ENCODE peak calls at places on chromosomes 12 and 14, in seven cellular contexts. L is upper lobe of right lung, S is bronchial epithelial cell, E is brain microvascular endothelial cell, W is fibroblast of villous mesenchyme, F is breast epithelium, O is heart left ventricle. U is an unnamed sample.

GRCh38 chr12:98733667-98734350 is 88.7 kb downstream of the APAF1 start:
- DNase-seq in L (no peak), S (no peak), E (no peak), W (no peak), F (no peak), O (no peak), U (no peak)

GRCh38 chr12:48263617-48264016 is 60.5 kb upstream of the OR10AD1 start:
- DNase-seq in L (no peak), S (no peak), E (no peak), W (no peak), F (no peak), O (no peak), U (no peak)

GRCh38 chr14:96852823-96853422 is 55.7 kb downstream of the VRK1 start:
- DNase-seq in L (no peak), S (peak), E (peak), W (peak), F (no peak), O (no peak), U (peak)

GRCh38 chr12:30988887-30989286 is 62.3 kb downstream of the TSPAN11 start:
- DNase-seq in L (no peak), S (no peak), E (no peak), W (no peak), F (no peak), O (no peak), U (no peak)

GRCh38 chr14:74515891-74516412 is 22.4 kb downstream of the ISCA2 start:
- DNase-seq in L (peak), S (no peak), E (no peak), W (no peak), F (no peak), O (no peak), U (no peak)

GRCh38 chr12:115324949-115325638 is 641.1 kb upstream of the TBX3 start:
- DNase-seq in L (no peak), S (no peak), E (no peak), W (peak), F (no peak), O (no peak), U (no peak)

GRCh38 chr14:75689012-75689411 is 28.0 kb downstream of the TTLL5 start:
- DNase-seq in L (no peak), S (no peak), E (peak), W (peak), F (no peak), O (peak), U (peak)

GRCh38 chr12:5379737-5380496 is 52.0 kb upstream of the NTF3 start:
- DNase-seq in L (no peak), S (peak), E (no peak), W (no peak), F (no peak), O (no peak), U (peak)

GRCh38 chr12:117388865-117389508 is 27.6 kb upstream of the NOS1 start:
- DNase-seq in L (no peak), S (no peak), E (no peak), W (no peak), F (no peak), O (no peak), U (no peak)

GRCh38 chr14:105168496-105168978 is at the start of gene JAG2:
- DNase-seq in L (peak), S (peak), E (peak), W (no peak), F (no peak), O (peak), U (no peak)

GRCh38 chr14:105166571-105167302 is 1.8 kb downstream of the JAG2 start:
- DNase-seq in L (no peak), S (peak), E (no peak), W (no peak), F (no peak), O (no peak), U (no peak)

GRCh38 chr14:105168979-105169507 is 467 bp upstream of the JAG2 start:
- DNase-seq in L (no peak), S (peak), E (no peak), W (no peak), F (no peak), O (peak), U (no peak)

GRCh38 chr14:105167303-105168092 is 1.1 kb downstream of the JAG2 start:
- DNase-seq in L (no peak), S (peak), E (no peak), W (peak), F (no peak), O (peak), U (no peak)

DNA sequence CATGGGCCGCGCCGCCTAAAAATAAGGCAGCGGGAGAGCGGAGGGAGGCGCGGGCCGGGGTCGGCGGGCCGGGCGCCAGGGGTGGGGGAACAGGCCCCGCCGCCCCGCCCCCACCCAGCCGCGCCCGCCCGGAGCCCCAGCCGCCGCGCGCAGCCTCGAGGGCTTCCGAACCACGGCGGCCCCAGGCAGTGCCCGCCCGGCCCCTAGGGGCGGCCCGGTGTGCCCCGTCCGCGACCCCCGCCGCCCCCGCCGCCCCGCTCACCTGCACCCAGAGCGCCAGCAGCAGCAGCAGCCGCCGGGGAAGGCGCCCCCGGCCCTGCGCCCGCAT is 519 bp downstream of the JAG2 start:
- DNase-seq in L (no peak), S (no peak), E (no peak), W (no peak), F (no peak), O (no peak), U (no peak)
- H3K4me3 ChIP-seq in L (peak), S (peak), E (no peak), W (peak), F (peak), O (peak), U (no peak)

DNA sequence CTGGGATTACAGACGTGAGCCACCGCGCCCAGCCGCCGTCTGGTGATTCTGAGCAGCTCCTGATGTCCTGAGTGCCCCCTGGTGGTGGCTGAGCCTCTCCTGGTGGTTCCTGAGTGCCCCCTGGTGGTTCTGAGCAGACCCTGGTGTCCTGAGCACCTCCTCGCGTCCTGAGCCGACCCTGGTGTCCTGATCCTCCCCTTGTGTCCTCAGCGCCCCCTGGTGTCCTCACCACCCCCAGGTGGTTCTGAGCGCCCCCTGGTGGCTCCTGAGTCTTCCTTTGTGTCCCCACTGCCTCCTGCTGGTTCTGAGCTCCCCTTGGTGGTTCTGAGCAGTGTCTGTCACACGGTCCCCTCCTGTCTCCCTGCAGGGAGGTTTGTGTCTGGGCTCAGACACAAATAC is 1304.9 kb downstream of the TMEM121 start:
- DNase-seq in L (peak), S (no peak), E (no peak), W (no peak), F (no peak), O (no peak), U (no peak)
- TF ChIP-seq CTCF in L (peak), S (peak), E (peak), W (peak), F (no peak), O (no peak), U (peak)

DNA sequence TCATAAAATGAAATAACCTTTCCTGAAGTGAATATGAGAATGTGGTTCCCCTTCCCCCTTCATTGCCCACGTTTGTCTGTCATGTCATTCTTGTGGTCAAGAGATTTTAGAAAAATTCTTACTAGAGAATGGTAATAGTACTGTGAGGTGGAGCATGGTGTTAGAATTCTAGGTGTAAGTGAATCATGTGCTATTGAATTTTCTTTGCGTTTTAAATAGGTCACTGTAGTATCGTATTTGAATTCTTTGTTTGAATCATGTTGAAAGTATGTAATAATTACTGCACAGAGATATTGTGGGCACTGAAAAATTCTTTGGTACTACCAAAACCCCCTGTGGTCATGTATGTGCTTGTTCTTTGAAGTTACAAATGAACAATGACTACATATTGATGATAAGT is 49.9 kb downstream of the FUT8 start:
- DNase-seq in L (no peak), S (peak), E (peak), W (no peak), F (no peak), O (no peak), U (peak)
- H3K4me3 ChIP-seq in L (no peak), S (no peak), E (no peak), W (no peak), F (no peak), O (no peak), U (no peak)

DNA sequence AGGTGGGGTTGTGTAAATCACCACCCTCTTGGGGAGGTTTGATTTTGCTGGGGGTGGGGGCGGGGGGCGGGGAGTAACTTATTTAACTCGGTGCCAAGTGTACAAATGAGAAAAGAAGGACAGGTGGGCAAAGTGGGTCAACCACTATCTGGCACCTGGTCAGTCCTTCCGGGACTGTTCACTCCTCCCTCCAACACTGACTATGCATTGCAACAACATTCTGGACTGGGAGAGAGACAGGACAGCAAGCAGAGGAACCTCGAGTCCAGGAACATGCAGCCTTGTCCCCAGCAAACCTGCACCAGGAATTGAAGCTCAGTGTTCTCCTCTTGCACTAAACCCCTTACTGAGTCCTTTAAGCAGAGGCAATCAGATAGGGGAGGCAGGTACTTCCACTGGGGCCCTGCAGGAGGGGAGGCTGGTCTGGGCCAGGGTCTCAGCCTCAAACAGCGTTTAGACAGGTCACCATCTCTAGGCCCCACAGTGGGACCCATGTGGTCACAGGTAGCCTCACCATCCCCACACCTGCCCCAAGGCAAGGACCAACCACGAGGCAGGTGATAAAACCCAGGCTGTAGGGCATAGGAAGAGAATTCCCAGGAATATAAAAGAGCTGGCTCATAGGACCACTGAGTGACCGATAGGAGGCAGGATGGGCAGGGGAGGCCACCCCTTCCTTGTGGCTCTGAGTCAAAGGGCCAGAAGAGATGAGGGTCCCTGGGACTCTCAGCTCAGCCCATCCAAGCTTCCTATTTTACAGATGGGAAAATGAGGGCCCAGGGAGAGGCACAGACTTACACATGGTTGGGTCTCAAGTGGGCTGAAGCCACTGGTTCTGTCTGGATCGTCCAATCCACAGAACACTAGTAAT is 9.8 kb downstream of the CCDC85C start:
- DNase-seq in L (no peak), S (no peak), E (no peak), W (no peak), F (no peak), O (no peak), U (no peak)
- TF ChIP-seq CTCF in L (no peak), S (no peak), E (no peak), W (no peak), F (no peak), O (no peak), U (no peak)